ENCODE peak calls at places on chromosome 17, in ten cellular contexts. A, K, F, V, D, G, E, N, O and P are unnamed samples.

GRCh38 chr17:15943971-15944719 is 785 bp upstream of the ADORA2B start:
- DNase-seq in A (no peak), K (no peak), E (no peak), N (no peak), O (peak), D (no peak), G (peak), V (no peak), F (no peak), P (no peak)

GRCh38 chr17:58541249-58541648 is 26.8 kb upstream of the MTMR4 start:
- DNase-seq in E (no peak), O (no peak), G (no peak), N (no peak), F (no peak), A (no peak), V (no peak), K (no peak), D (no peak), P (peak)

GRCh38 chr17:10177921-10178788 is 20.3 kb downstream of the GAS7 start:
- DNase-seq in D (no peak), E (peak), K (no peak), A (peak), N (no peak), F (peak), V (peak), G (no peak), O (no peak), P (no peak)

GRCh38 chr17:73304438-73304837 is 7.4 kb downstream of the CDC42EP4 start:
- DNase-seq in V (no peak), E (no peak), O (no peak), N (no peak), F (no peak), D (no peak), K (no peak), A (no peak), G (no peak), P (no peak)

GRCh38 chr17:57767561-57767960 is 22.5 kb upstream of the CCDC182 start:
- DNase-seq in N (no peak), E (no peak), G (no peak), K (no peak), D (peak), O (no peak), A (no peak), F (no peak), V (no peak), P (no peak)

GRCh38 chr17:61492759-61493526 is 40.7 kb downstream of the TBX4 start:
- DNase-seq in K (no peak), D (no peak), N (no peak), E (no peak), O (no peak), V (peak), A (peak), F (peak), G (no peak), P (no peak)

GRCh38 chr17:49597438-49597837 is 21.8 kb downstream of the NXPH3 start:
- DNase-seq in N (no peak), E (no peak), V (no peak), A (no peak), G (no peak), D (no peak), F (no peak), O (no peak), K (no peak), P (no peak)

GRCh38 chr17:66702106-66702936 is 132.6 kb upstream of the CACNG5 start:
- DNase-seq in N (no peak), V (no peak), F (peak), E (peak), G (no peak), K (no peak), D (no peak), A (no peak), O (no peak), P (no peak)

GRCh38 chr17:80872999-80873951 is 118.4 kb upstream of the CHMP6 start:
- DNase-seq in D (peak), G (no peak), O (peak), V (no peak), E (no peak), K (no peak), N (peak), A (no peak), F (peak), P (no peak)

GRCh38 chr17:51507444-51507843 is 247.1 kb downstream of the UTP18 start:
- DNase-seq in O (no peak), F (no peak), V (no peak), G (no peak), A (no peak), N (no peak), E (no peak), D (no peak), K (no peak), P (no peak)

GRCh38 chr17:31068291-31068690 is 26.5 kb upstream of the NF1 start:
- DNase-seq in O (no peak), E (peak), V (no peak), N (peak), G (no peak), F (peak), K (peak), D (no peak), A (peak), P (peak)

GRCh38 chr17:35129973-35130351 is 8.5 kb downstream of the FNDC8 start:
- DNase-seq in O (no peak), E (peak), F (no peak), V (no peak), N (no peak), A (no peak), K (no peak), G (no peak), D (no peak), P (no peak)

GRCh38 chr17:20154601-20155000 is 145.4 kb downstream of the SPECC1 start:
- DNase-seq in A (no peak), D (no peak), O (no peak), K (no peak), V (no peak), E (no peak), G (no peak), N (no peak), F (no peak), P (no peak)

GRCh38 chr17:7782237-7782636 is 51.8 kb upstream of the KDM6B start:
- DNase-seq in K (no peak), D (no peak), E (peak), N (no peak), V (peak), A (peak), G (no peak), F (peak), O (no peak), P (no peak)

GRCh38 chr17:67578058-67578457 is 139.7 kb upstream of the NOL11 start:
- DNase-seq in D (no peak), E (no peak), G (no peak), V (no peak), A (no peak), K (no peak), O (peak), N (no peak), F (no peak), P (peak)

GRCh38 chr17:10216213-10216982 is 18.0 kb upstream of the GAS7 start:
- DNase-seq in F (no peak), D (no peak), V (no peak), N (no peak), E (no peak), O (no peak), G (peak), A (no peak), K (no peak), P (no peak)

DNA sequence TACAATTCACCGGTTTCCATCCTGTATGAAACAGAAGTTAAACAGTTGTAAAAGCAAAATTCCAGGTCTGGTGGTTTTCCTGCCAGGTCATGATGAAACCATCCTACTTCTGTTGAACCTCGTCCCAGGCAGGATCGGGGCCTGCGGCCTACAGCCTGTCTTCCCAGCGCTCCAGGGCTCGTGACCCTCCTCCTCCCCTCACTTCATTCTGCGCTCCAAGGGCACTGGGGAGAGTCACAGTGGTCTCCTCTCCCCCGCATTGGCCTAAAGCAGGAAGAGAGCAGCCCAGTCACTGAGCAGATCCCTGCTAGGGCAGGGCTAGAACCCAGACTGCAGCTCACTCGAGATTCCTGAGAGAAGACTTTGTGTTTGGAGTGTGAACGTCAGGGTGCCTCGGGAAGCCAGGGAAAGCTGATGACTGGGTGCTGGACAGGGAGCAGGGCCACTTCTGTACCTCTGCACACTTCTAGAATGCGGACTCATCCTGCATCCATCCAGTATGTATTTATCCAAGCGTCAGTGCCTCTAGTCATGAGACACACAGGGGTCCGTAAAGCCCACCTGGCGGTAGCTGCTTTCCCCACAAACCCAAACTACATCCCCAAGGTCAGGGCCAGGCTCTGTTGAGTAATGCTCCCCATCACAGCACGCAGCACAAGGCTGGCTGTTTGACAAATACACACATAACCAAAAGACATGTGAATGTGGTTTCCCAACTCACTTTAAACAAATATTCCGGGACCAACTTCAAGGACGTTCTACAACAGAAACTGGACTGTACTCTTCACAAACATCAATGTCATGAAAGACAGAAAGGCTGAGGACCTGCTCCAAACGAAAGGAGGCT is 1.7 kb upstream of the ITGAE start:
- DNase-seq in K (no peak), D (peak), V (peak), G (no peak), F (peak), O (peak), A (peak), N (peak), E (peak), P (no peak)
- TF ChIP-seq CTCF in K (no peak), D (no peak), V (no peak), G (no peak), F (no peak), O (no peak), A (no peak), N (no peak), E (no peak), P (no peak)

GRCh38 chr17:77312786-77313599 is 172.2 kb downstream of the SEC14L1 start:
- DNase-seq in K (peak), V (peak), O (peak), E (peak), F (peak), G (no peak), N (peak), A (peak), D (peak), P (no peak)
- TF ChIP-seq CTCF in K (no peak), V (no peak), O (no peak), E (no peak), F (no peak), G (no peak), N (no peak), A (no peak), D (no peak), P (no peak)

GRCh38 chr17:41026668-41027471 is at the start of gene KRTAP1-5:
- DNase-seq in V (peak), G (no peak), E (peak), O (no peak), A (peak), K (no peak), D (no peak), F (peak), N (no peak), P (no peak)
- TF ChIP-seq CTCF in V (no peak), G (no peak), E (no peak), O (no peak), A (no peak), K (no peak), D (no peak), F (no peak), N (no peak), P (no peak)

DNA sequence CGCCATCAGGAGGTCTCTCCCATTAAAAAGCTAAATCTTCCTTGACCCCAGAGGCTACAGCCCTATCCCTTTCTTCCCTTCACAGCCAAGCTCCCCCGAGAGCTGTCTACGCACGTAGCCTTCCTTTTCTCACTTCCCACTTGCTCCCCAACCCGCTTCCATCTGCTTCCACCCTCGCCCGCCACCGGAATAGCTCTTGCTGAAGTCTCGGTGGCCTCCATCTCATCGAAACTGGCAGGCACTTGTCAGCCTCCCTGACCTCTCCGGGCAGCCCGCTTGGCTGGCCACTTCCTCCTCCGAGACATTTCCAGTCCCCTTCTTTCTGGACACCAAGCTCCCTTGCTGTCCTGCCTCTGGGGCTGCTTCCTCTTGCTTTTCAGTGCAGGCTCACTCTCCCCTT is 10.7 kb upstream of the EPOP start:
- DNase-seq in V (no peak), E (no peak), K (no peak), A (no peak), F (no peak), O (no peak), N (peak), G (no peak), D (peak), P (no peak)
- TF ChIP-seq CTCF in V (no peak), E (no peak), K (no peak), A (no peak), F (no peak), O (no peak), N (no peak), G (no peak), D (no peak), P (no peak)